ENCODE peak calls at places on chromosomes 6 and 20, in seven cellular contexts. N, D, H, U, F, A and P are unnamed samples.

GRCh38 chr6:34130870-34131269 is 15.0 kb downstream of the GRM4 start:
- DNase-seq in N (no peak), D (no peak), H (no peak), U (no peak), F (no peak), A (no peak), P (no peak)

GRCh38 chr6:132734694-132735236 is 20.9 kb upstream of the VNN1 start:
- DNase-seq in N (peak), D (peak), H (no peak), U (no peak), F (no peak), A (no peak), P (no peak)

GRCh38 chr6:14639983-14640599 is 522.5 kb downstream of the CD83 start:
- DNase-seq in N (no peak), D (no peak), H (no peak), U (no peak), F (no peak), A (no peak), P (no peak)

GRCh38 chr6:129661478-129662405 is 48.2 kb downstream of the ARHGAP18 start:
- DNase-seq in N (no peak), D (no peak), H (no peak), U (no peak), F (no peak), A (no peak), P (no peak)

GRCh38 chr6:36599791-36600209 is 5.6 kb downstream of the SRSF3 start:
- DNase-seq in N (no peak), D (peak), H (no peak), U (no peak), F (no peak), A (peak), P (no peak)

GRCh38 chr6:160331753-160332152 is 16.4 kb upstream of the SLC22A3 start:
- DNase-seq in N (no peak), D (no peak), H (no peak), U (no peak), F (no peak), A (no peak), P (no peak)

GRCh38 chr20:49280463-49281058 is 2.7 kb upstream of the ZNFX1 start:
- DNase-seq in N (no peak), D (no peak), H (no peak), U (no peak), F (no peak), A (no peak), P (no peak)

GRCh38 chr6:38708483-38708882 is 5.5 kb upstream of the GLO1 start:
- DNase-seq in N (no peak), D (peak), H (no peak), U (no peak), F (no peak), A (no peak), P (no peak)

GRCh38 chr6:72864799-72865198 is 242.9 kb downstream of the KCNQ5 start:
- DNase-seq in N (no peak), D (no peak), H (no peak), U (no peak), F (no peak), A (no peak), P (no peak)

GRCh38 chr20:21090112-21090737 is 15.9 kb downstream of the LINC00237 start:
- DNase-seq in N (no peak), D (no peak), H (no peak), U (no peak), F (no peak), A (no peak), P (no peak)

GRCh38 chr6:22043284-22043962 is 253.4 kb downstream of the PRL start:
- DNase-seq in N (no peak), D (no peak), H (no peak), U (no peak), F (no peak), A (no peak), P (peak)

GRCh38 chr6:46521464-46521971 is 30.3 kb upstream of the RCAN2 start:
- DNase-seq in N (no peak), D (no peak), H (no peak), U (no peak), F (no peak), A (no peak), P (no peak)

GRCh38 chr20:8360035-8360434 is 228.0 kb downstream of the PLCB1 start:
- DNase-seq in N (no peak), D (no peak), H (no peak), U (no peak), F (no peak), A (no peak), P (no peak)

GRCh38 chr6:3281669-3282460 is 23.1 kb downstream of the PSMG4 start:
- DNase-seq in N (peak), D (peak), H (no peak), U (no peak), F (no peak), A (no peak), P (no peak)

GRCh38 chr6:108526739-108527174 is 34.0 kb upstream of the FOXO3 start:
- DNase-seq in N (peak), D (peak), H (no peak), U (no peak), F (no peak), A (no peak), P (no peak)

GRCh38 chr6:143260857-143261256 is 189.6 kb downstream of the ADAT2 start:
- DNase-seq in N (peak), D (peak), H (no peak), U (no peak), F (no peak), A (no peak), P (no peak)

GRCh38 chr20:1819311-1820136 is 75.7 kb upstream of the SIRPA start:
- DNase-seq in N (no peak), D (no peak), H (no peak), U (no peak), F (no peak), A (no peak), P (peak)

GRCh38 chr6:163712981-163713380 is 298.5 kb downstream of the QKI start:
- DNase-seq in N (no peak), D (no peak), H (no peak), U (no peak), F (no peak), A (no peak), P (peak)

GRCh38 chr6:163710552-163710951 is 296.0 kb downstream of the QKI start:
- DNase-seq in N (no peak), D (no peak), H (no peak), U (no peak), F (no peak), A (no peak), P (peak)

GRCh38 chr6:163712569-163712966 is 298.1 kb downstream of the QKI start:
- DNase-seq in N (no peak), D (no peak), H (no peak), U (no peak), F (no peak), A (no peak), P (peak)

GRCh38 chr6:163711071-163711470 is 296.6 kb downstream of the QKI start:
- DNase-seq in N (no peak), D (no peak), H (no peak), U (no peak), F (no peak), A (no peak), P (no peak)

DNA sequence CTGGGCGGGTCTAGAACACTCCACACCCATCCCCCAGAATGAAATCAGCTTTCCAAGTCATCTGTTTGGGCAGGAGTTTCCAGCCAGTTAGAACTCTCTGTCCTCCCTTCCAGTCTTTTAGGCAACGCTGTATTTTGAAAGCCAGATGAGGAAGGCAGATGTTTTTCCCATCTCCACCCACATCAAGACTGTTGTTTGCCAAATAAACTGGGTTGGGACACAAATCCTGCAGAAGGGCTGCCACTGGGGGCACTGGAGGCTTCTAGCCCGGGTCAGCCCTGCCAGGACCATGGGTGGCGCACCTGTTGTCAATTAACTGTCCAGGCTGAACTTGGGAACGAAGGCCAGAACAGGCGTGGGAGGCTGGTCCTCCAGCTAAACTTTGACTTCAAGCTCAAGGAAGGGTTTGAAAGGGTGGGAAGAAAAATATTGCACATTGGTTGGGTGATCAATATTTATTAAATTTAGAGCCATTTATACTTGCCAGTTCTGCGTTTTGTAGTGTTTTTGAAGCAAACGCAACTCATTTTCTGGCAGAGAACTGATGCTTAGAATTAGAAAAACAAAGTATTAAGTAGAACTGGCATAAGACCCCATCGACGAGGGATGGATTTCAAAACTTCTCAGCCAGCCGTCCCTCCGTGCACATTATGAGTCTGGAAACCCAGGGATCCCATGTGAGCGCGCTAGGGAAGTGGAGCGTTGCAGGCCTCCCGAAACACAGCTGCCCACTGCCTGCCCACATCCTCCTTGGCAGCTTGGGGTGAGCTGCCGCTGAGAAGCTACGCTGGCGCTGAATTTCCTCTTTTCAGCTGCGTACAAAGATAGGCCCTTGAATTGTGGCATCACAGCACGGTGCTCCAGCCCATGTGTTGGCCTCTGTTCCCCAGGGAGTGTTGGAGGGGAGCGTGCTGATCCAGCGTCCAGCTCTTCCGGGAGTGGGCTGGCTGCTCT is 297.4 kb downstream of the QKI start:
- DNase-seq in N (no peak), D (no peak), H (peak), U (peak), F (peak), A (no peak), P (peak)
- TF ChIP-seq CTCF in N (no peak), D (no peak), H (peak), U (peak), F (no peak), A (peak), P (no peak)

DNA sequence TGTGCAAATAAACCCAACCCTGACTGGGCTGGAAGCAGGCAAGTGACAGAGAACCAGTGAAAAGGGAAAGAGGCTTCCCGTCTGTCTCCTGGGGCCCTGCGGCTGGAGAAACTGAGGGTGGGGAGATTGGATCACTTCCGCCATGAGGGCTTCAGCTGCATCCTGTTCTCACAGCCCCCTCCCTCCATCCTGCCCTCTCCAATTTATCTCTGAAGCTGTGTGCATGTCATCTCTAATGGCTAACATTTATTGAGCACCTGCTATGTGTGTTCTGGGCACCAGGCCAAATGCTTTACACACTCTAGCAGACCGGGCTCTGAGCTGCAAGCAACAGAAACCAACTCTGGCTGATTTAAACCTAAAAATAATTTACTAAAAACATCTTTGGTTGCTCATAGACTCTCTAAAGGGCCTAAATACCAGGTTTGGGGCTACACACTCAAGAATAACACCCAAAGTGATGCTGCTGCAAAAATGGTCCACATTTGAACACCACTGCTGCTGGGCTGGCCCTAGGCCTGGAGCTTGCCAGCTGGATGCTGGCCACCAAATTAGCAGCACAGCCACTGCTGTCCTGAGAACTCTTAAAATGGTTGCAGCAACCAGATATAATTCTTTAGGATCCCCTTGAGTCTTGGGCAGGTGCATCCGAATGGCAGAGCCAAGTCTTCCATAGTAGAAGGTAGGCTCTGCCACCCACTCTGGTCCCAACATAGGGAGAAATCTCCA is 123.6 kb upstream of the LRFN2 start:
- DNase-seq in N (no peak), D (no peak), H (no peak), U (no peak), F (peak), A (no peak), P (no peak)
- H3K4me3 ChIP-seq in N (no peak), D (no peak), H (no peak), U (no peak), F (no peak), A (no peak), P (no peak)

DNA sequence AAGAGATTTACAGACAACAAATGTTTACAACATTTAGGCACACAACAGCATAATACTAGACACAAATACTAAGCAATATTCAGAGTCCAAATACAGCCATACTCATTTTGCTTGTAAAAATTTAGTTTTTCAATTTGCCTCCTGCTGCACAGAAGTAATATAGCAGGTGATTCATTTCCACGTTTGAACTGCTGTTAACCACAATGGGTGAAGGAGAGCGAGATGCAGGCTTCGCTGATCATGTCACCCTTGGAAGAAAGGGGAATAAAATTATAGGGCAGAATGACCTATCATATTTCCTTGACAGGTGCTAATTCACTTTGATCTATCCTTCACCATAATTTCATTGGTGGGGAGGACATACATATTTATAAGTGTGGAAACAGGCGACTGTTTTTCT is 643.8 kb upstream of the AGPAT4 start:
- DNase-seq in N (peak), D (no peak), H (no peak), U (no peak), F (no peak), A (no peak), P (no peak)
- TF ChIP-seq CTCF in N (no peak), D (no peak), H (no peak), U (no peak), F (no peak), A (no peak), P (no peak)

DNA sequence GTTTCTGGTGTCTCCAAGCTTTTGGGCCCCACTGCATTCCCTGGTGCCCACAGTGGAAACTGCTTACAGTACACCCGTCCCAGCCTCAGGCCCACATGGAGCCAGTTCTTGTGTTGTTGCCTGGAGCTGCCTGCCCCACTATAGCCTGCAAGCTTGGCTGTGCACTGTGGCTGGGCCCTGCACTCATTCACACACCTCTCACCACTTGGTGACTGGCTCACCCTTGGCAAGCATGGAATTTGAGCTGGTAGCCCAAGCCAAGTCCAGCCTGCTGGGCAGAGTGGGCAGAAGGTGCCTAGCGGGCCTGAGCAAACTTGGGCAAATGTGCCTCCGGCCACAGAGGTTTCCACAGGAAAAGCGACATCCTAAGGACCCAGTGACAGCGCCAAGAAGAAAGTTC is 472.3 kb downstream of the MMUT start:
- DNase-seq in N (no peak), D (no peak), H (no peak), U (no peak), F (no peak), A (no peak), P (no peak)
- H3K4me3 ChIP-seq in N (no peak), D (no peak), H (no peak), U (no peak), F (no peak), A (no peak), P (no peak)